ENCODE peak calls at places on chromosomes 11 and 22, in five cellular contexts. Z is colonic mucosa; F is PC-3; Q is substantia nigra; J is CD8-positive, alpha-beta memory T cell. X is an unnamed sample.

GRCh38 chr11:122399375-122399774 is 256.1 kb upstream of the UBASH3B start:
- DNase-seq in Z (no peak), F (no peak), Q (no peak), J (no peak), X (no peak)

GRCh38 chr11:9875402-9875801 is 211.5 kb downstream of the SWAP70 start:
- DNase-seq in Z (no peak), F (no peak), Q (no peak), J (no peak), X (no peak)

GRCh38 chr22:48345631-48346030 is 1482.0 kb downstream of the BRD1 start:
- DNase-seq in Z (no peak), F (no peak), Q (no peak), J (no peak), X (no peak)

GRCh38 chr11:70675697-70676374 is 277.5 kb downstream of the CTTN start:
- DNase-seq in Z (peak; percentile 85), F (peak; percentile 41), Q (no peak), J (no peak), X (no peak)

GRCh38 chr22:21632237-21632895 is at the start of gene CCDC116:
- DNase-seq in Z (no peak), F (no peak), Q (no peak), J (peak; percentile 74), X (no peak)

GRCh38 chr11:103863497-103863896 is 172.9 kb upstream of the DDI1 start:
- DNase-seq in Z (no peak), F (no peak), Q (no peak), J (no peak), X (no peak)

GRCh38 chr11:57566564-57567209 is 785 bp downstream of the UBE2L6 start:
- DNase-seq in Z (no peak), F (no peak), Q (no peak), J (no peak), X (no peak)

GRCh38 chr11:16986434-16987204 is 27.6 kb downstream of the PLEKHA7 start:
- DNase-seq in Z (peak; percentile 95), F (peak; percentile 58), Q (no peak), J (peak; percentile 69), X (no peak)

GRCh38 chr11:78420796-78421209 is 3.2 kb upstream of the GAB2 start:
- DNase-seq in Z (no peak), F (no peak), Q (no peak), J (no peak), X (no peak)

GRCh38 chr11:125995313-125995712 is 49.5 kb downstream of the VSIG10L2 start:
- DNase-seq in Z (no peak), F (no peak), Q (no peak), J (no peak), X (no peak)

GRCh38 chr11:61049854-61050253 is 52.4 kb upstream of the CD5 start:
- DNase-seq in Z (no peak), F (no peak), Q (no peak), J (no peak), X (no peak)

GRCh38 chr11:15197696-15198095 is 83.0 kb downstream of the INSC start:
- DNase-seq in Z (no peak), F (no peak), Q (no peak), J (no peak), X (no peak)

GRCh38 chr11:129989437-129989836 is 13.2 kb downstream of the PRDM10 start:
- DNase-seq in Z (peak; percentile 41), F (no peak), Q (no peak), J (no peak), X (no peak)
- H3K27ac ChIP-seq in Z (peak overlapping the region; percentile 59), F (no peak overlapping the region), Q (no peak overlapping the region), J (no peak overlapping the region), X (no peak overlapping the region)

GRCh38 chr11:6273188-6273587 is 13.6 kb downstream of the CCKBR start:
- DNase-seq in Z (no peak), F (no peak), Q (no peak), J (no peak), X (no peak)
- H3K27ac ChIP-seq in Z (no peak overlapping the region), F (no peak overlapping the region), Q (no peak overlapping the region), J (no peak overlapping the region), X (no peak overlapping the region)

DNA sequence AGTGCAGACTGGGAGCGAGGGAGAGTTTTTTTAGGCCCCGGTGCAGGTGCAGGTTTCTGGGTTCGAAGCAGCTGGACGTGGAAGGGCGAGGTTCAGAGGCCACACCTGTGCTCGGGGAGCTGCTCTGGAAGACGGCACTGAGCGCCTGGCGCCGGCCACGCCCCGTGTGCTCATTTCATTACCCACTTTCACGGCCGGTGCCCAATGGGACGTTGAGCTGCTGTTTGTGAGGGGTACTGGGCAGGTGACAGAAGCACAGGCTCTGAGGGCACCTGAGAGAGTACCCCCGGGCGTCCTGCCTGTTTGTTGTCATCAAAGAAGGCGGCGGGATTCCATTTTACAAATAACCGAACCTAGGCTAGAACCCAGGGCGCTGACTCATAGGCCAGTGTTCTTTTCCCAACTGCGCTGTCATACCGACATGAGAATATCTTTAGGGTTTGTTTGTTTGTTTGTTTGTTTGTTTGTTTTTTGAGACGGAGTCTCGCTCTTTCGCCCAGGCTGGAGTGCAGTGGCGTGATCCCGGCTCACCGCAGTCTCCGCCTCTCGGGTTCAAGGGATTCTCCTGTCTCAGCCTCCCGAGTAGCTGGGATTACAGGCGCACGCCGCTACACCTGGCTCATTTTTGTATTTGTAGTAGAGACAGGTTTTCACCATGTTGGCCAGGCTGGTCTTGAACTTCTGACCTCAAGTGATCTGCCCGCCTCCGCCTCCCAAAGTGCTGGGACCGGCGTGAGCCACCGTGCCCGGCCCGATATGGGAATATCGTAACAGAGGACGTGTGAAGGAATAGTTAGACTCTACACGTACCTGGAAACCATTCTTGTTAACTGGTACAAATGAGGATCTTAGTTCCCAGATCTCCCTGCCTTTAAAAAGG is 16.6 kb upstream of the SPTBN2 start:
- DNase-seq in Z (peak; percentile 83), F (peak; percentile 71), Q (no peak), J (peak; percentile 11), X (no peak)
- H3K27ac ChIP-seq in Z (peak overlapping the region; percentile 81), F (peak overlapping the region; percentile 73), Q (no peak overlapping the region), J (no peak overlapping the region), X (peak overlapping the region; percentile 95)

GRCh38 chr22:36364255-36365019 is 23.3 kb downstream of the MYH9 start:
- DNase-seq in Z (no peak), F (no peak), Q (no peak), J (no peak), X (no peak)

GRCh38 chr22:36367066-36367465 is 20.7 kb downstream of the MYH9 start:
- DNase-seq in Z (no peak), F (no peak), Q (no peak), J (no peak), X (no peak)

GRCh38 chr22:36363378-36363931 is 24.3 kb downstream of the MYH9 start:
- DNase-seq in Z (no peak), F (peak; percentile 53), Q (no peak), J (no peak), X (no peak)

GRCh38 chr22:36366291-36366708 is 21.5 kb downstream of the MYH9 start:
- DNase-seq in Z (no peak), F (no peak), Q (no peak), J (no peak), X (no peak)

GRCh38 chr22:36365020-36365411 is 22.8 kb downstream of the MYH9 start:
- DNase-seq in Z (peak; percentile 67), F (peak; percentile 89), Q (no peak), J (peak; percentile 87), X (no peak)
- H3K27ac ChIP-seq in Z (peak overlapping the region; percentile 93), F (peak overlapping the region; percentile 75), Q (no peak overlapping the region), J (peak overlapping the region; percentile 73), X (peak overlapping the region; percentile 99)

GRCh38 chr22:41284465-41284864 is 1.5 kb downstream of the RANGAP1 start:
- DNase-seq in Z (no peak), F (no peak), Q (no peak), J (no peak), X (no peak)
- H3K27ac ChIP-seq in Z (no peak overlapping the region), F (peak overlapping the region; percentile 90), Q (no peak overlapping the region), J (peak overlapping the region; percentile 95), X (peak overlapping the region; percentile 99)

GRCh38 chr11:2091786-2092463 is 47.3 kb downstream of the IGF2 start:
- DNase-seq in Z (no peak), F (no peak), Q (no peak), J (no peak), X (no peak)
- H3K27ac ChIP-seq in Z (no peak overlapping the region), F (no peak overlapping the region), Q (no peak overlapping the region), J (no peak overlapping the region), X (no peak overlapping the region)

DNA sequence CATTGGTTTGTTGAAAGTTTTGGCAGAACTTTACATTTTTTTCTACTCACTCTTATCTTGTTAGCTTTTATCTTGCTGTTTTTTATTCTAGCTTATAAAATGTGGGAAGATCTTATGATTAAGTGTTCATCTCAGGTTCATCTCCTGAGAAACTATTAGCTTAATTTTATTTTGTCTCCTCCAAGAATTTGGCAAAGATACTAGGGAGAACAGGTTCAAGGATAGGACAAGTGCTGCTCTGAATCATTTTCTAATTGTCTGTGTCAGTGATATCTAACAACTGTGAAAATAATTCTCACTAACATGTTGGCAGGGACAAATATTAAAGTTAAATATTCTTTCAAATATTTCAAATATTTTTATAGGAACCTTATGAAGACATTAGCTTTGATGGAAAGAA is 38.2 kb upstream of the FSHB start:
- DNase-seq in Z (no peak), F (no peak), Q (no peak), J (no peak), X (no peak)
- H3K27ac ChIP-seq in Z (no peak overlapping the region), F (no peak overlapping the region), Q (no peak overlapping the region), J (no peak overlapping the region), X (no peak overlapping the region)

GRCh38 chr11:3810951-3811350 is 2.6 kb downstream of the PGAP2 start:
- DNase-seq in Z (no peak), F (no peak), Q (no peak), J (no peak), X (no peak)

GRCh38 chr11:3807856-3808845 is at the start of gene PGAP2:
- DNase-seq in Z (peak; percentile 81), F (peak; percentile 73), Q (no peak), J (peak; percentile 45), X (peak; percentile 16)

GRCh38 chr11:3810446-3810845 is 2.1 kb downstream of the PGAP2 start:
- DNase-seq in Z (no peak), F (no peak), Q (no peak), J (no peak), X (no peak)

GRCh38 chr11:3809624-3809928 is 1.2 kb downstream of the PGAP2 start:
- DNase-seq in Z (no peak), F (no peak), Q (no peak), J (no peak), X (no peak)

DNA sequence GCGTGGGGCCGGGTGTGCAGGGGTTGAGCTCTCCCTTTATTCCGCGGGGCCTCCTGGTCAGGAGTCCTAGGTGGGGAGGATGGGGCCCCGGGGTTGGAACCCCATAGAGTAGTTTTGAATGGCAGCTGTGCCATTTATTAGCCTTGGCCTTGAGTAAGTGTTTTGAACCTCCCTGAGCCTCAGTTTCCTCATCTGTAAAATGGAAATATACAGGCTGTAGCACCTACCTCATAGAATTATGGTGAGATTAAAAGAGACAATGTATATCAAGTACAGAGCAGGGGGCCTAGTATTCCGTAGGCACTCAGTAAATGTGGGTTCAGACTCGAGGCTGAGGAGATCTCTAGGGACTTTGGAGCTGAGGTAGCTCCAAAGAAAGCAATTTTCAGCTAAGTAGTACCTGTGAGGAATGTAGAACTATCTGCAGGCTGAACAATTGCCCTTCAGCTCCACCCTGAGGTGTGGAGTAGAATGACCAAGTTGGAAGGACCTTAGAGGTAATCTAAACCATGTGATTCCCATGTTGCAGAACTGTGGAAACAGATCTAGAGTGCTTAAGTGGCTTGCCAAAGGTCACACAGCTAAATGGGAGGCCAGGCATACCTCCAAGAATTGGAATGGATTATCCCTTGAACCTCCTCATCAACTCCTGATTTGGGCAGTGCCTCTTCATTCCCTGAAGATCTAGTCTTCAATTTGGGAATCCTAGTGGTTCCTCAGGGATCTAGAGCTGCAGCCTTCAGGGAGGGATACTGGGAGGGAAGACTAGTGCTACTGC is 675 bp downstream of the PGAP2 start:
- DNase-seq in Z (peak; percentile 68), F (peak; percentile 80), Q (no peak), J (peak; percentile 51), X (peak; percentile 24)
- H3K27ac ChIP-seq in Z (peak overlapping the region; percentile 27), F (no peak overlapping the region), Q (peak overlapping the region; percentile 14), J (peak overlapping the region; percentile 66), X (peak overlapping the region; percentile 64)

X was measured in epithelial cell of prostate.